ENCODE peak calls at places on chromosomes 4 and X, in four cellular contexts. O is upper lobe of right lung, M is HL-60, Y is cardiac fibroblast. F is an unnamed sample.

GRCh38 chr4:156100651-156101050 is 147.0 kb upstream of the CTSO start:
- DNase-seq in O (no peak), M (no peak), Y (no peak), F (no peak)

GRCh38 chr4:56217383-56217890 is 169.9 kb downstream of the AASDH start:
- DNase-seq in O (no peak), M (no peak), Y (no peak), F (no peak)

GRCh38 chr4:113586072-113586471 is 175.5 kb downstream of the CAMK2D start:
- DNase-seq in O (no peak), M (no peak), Y (peak), F (no peak)

GRCh38 chrX:81082649-81083048 is 119.1 kb downstream of the HMGN5 start:
- DNase-seq in O (no peak), M (no peak), Y (no peak), F (no peak)

GRCh38 chr4:105719214-105719613 is 10.6 kb downstream of the GSTCD start:
- DNase-seq in O (no peak), M (no peak), Y (no peak), F (no peak)

GRCh38 chr4:13615162-13615561 is 12.4 kb downstream of the BOD1L1 start:
- DNase-seq in O (no peak), M (peak), Y (no peak), F (no peak)

GRCh38 chr4:107913283-107913899 is 18.0 kb upstream of the CYP2U1 start:
- DNase-seq in O (no peak), M (peak), Y (peak), F (peak)

GRCh38 chrX:55342533-55343501 is 78.1 kb upstream of the PAGE3 start:
- DNase-seq in O (no peak), M (no peak), Y (peak), F (peak)

GRCh38 chr4:88060431-88060830 is 53.0 kb downstream of the PKD2 start:
- DNase-seq in O (no peak), M (no peak), Y (no peak), F (no peak)

GRCh38 chrX:55619547-55619946 is 3.7 kb upstream of the FOXR2 start:
- DNase-seq in O (no peak), M (no peak), Y (no peak), F (no peak)

GRCh38 chr4:100294356-100294755 is 104.1 kb upstream of the DDIT4L start:
- DNase-seq in O (no peak), M (no peak), Y (peak), F (no peak)

GRCh38 chrX:16487620-16488380 is 162.2 kb upstream of the S100G start:
- DNase-seq in O (no peak), M (no peak), Y (no peak), F (no peak)

GRCh38 chr4:168408620-168409019 is 71.7 kb downstream of the DDX60L start:
- DNase-seq in O (no peak), M (no peak), Y (peak), F (peak)

GRCh38 chr4:5081441-5081999 is 30.2 kb downstream of the STK32B start:
- DNase-seq in O (no peak), M (no peak), Y (no peak), F (no peak)

GRCh38 chrX:51795136-51795535 is 51.9 kb downstream of the GSPT2 start:
- DNase-seq in O (no peak), M (no peak), Y (no peak), F (no peak)

GRCh38 chrX:104854790-104855340 is 288.9 kb downstream of the IL1RAPL2 start:
- DNase-seq in O (no peak), M (no peak), Y (peak), F (no peak)

GRCh38 chr4:110854021-110854678 is 231.3 kb upstream of the PITX2 start:
- DNase-seq in O (no peak), M (no peak), Y (peak), F (peak)

GRCh38 chr4:55819634-55820033 is at the start of gene EXOC1L:
- DNase-seq in O (no peak), M (no peak), Y (peak), F (peak)

GRCh38 chrX:94454159-94454558 is 780.2 kb downstream of the FAM133A start:
- DNase-seq in O (no peak), M (no peak), Y (no peak), F (no peak)

GRCh38 chr4:108172231-108172779 is 3.6 kb upstream of the LEF1 start:
- DNase-seq in O (peak), M (no peak), Y (peak), F (no peak)

GRCh38 chr4:30821891-30822612 is 101.9 kb downstream of the PCDH7 start:
- DNase-seq in O (no peak), M (no peak), Y (peak), F (peak)

GRCh38 chr4:108954880-108955279 is 192.0 kb upstream of the ETNPPL start:
- DNase-seq in O (no peak), M (no peak), Y (no peak), F (no peak)

GRCh38 chrX:25206761-25207160 is 191.0 kb upstream of the ARX start:
- DNase-seq in O (no peak), M (no peak), Y (no peak), F (no peak)

GRCh38 chr4:41505161-41505653 is 32.8 kb upstream of the LIMCH1 start:
- DNase-seq in O (no peak), M (no peak), Y (peak), F (no peak)

GRCh38 chrX:68443155-68443868 is 10.0 kb upstream of the OPHN1 start:
- DNase-seq in O (no peak), M (no peak), Y (no peak), F (no peak)

GRCh38 chr4:3711183-3712111 is 54.7 kb upstream of the ADRA2C start:
- DNase-seq in O (peak), M (no peak), Y (no peak), F (no peak)

GRCh38 chrX:49082472-49082871 is 2.8 kb upstream of the WDR45 start:
- DNase-seq in O (no peak), M (no peak), Y (no peak), F (no peak)

GRCh38 chrX:115266300-115266699 is 23.2 kb upstream of the LUZP4 start:
- DNase-seq in O (no peak), M (no peak), Y (no peak), F (no peak)

GRCh38 chr4:70903282-70903603 is 1.1 kb downstream of the MOB1B start:
- DNase-seq in O (no peak), M (no peak), Y (peak), F (peak)
- H3K4me3 ChIP-seq in O (peak), M (no peak), Y (peak), F (peak)

GRCh38 chr4:102715057-102715456 is 45.7 kb downstream of the MANBA start:
- DNase-seq in O (no peak), M (no peak), Y (no peak), F (no peak)
- TF ChIP-seq CTCF in O (peak), M (no peak), Y (no peak), F (no peak)

GRCh38 chr4:128362760-128363159 is 75.1 kb upstream of the PGRMC2 start:
- DNase-seq in O (no peak), M (no peak), Y (no peak), F (no peak)

GRCh38 chr4:128358903-128359260 is 71.3 kb upstream of the PGRMC2 start:
- DNase-seq in O (no peak), M (no peak), Y (no peak), F (no peak)

GRCh38 chr4:128358231-128358902 is 70.8 kb upstream of the PGRMC2 start:
- DNase-seq in O (no peak), M (no peak), Y (peak), F (peak)

GRCh38 chr4:128357286-128357685 is 69.7 kb upstream of the PGRMC2 start:
- DNase-seq in O (no peak), M (no peak), Y (no peak), F (no peak)

DNA sequence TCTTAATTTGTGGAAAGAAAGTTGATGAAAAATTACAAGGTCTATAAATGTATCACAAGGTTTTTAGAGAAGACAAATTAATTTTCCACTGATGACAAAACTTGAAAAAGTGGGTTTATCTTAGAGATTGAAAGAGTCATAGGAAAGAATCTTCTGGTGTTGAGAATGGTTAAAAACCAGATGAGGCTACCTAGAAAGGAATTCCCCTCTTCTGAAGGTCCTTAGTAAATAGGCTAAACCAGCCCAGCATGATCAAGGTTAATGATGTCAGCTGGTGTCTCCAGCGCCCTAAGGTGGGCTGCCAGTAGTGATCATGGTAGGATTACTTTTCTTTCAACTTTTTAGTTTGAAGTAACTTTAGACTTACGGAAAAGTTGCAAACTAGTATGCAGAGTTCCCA is 71.8 kb upstream of the PGRMC2 start:
- DNase-seq in O (no peak), M (no peak), Y (no peak), F (no peak)
- H3K4me3 ChIP-seq in O (no peak), M (no peak), Y (no peak), F (no peak)

GRCh38 chrX:86348669-86349068 is 200.4 kb downstream of the DACH2 start:
- DNase-seq in O (no peak), M (no peak), Y (no peak), F (no peak)
- TF ChIP-seq CTCF in O (no peak), M (no peak), Y (no peak), F (no peak)